ENCODE peak calls at places on chromosomes 4 and X, in seven cellular contexts. P is H1; W is CD8-positive, alpha-beta T cell; Z is ovary; V is heart left ventricle; B is mammary epithelial cell; F is transverse colon. U is an unnamed sample.

GRCh38 chr4:168528131-168528949 is 31.5 kb downstream of the PALLD start:
- DNase-seq in P (no peak), W (no peak), Z (no peak), V (no peak), B (no peak), F (no peak), U (no peak)

GRCh38 chr4:13701937-13702446 is 74.5 kb upstream of the BOD1L1 start:
- DNase-seq in P (no peak), W (no peak), Z (no peak), V (no peak), B (peak; percentile 88), F (no peak), U (no peak)

GRCh38 chrX:67480789-67481188 is 63.0 kb upstream of the AR start:
- DNase-seq in P (no peak), W (no peak), Z (no peak), V (no peak), B (no peak), F (no peak), U (no peak)

GRCh38 chr4:188839704-188840103 is 700.5 kb downstream of the TRIML1 start:
- DNase-seq in P (no peak), W (no peak), Z (no peak), V (no peak), B (no peak), F (no peak), U (no peak)

GRCh38 chrX:67607436-67607835 is 63.6 kb downstream of the AR start:
- DNase-seq in P (no peak), W (no peak), Z (no peak), V (no peak), B (no peak), F (no peak), U (no peak)

GRCh38 chrX:17022205-17022604 is 75.7 kb downstream of the REPS2 start:
- DNase-seq in P (no peak), W (no peak), Z (no peak), V (no peak), B (peak; percentile 20), F (no peak), U (no peak)

GRCh38 chrX:74133156-74133796 is 170.7 kb upstream of the ZCCHC13 start:
- DNase-seq in P (no peak), W (peak; percentile 10), Z (no peak), V (no peak), B (peak; percentile 40), F (no peak), U (peak; percentile 18)

GRCh38 chrX:154696328-154697045 is 43.1 kb upstream of the CTAG2 start:
- DNase-seq in P (no peak), W (no peak), Z (no peak), V (no peak), B (peak; percentile 70), F (no peak), U (no peak)

GRCh38 chr4:145539677-145540076 is 58.0 kb downstream of the SMAD1 start:
- DNase-seq in P (no peak), W (no peak), Z (no peak), V (no peak), B (no peak), F (no peak), U (no peak)

GRCh38 chr4:145538636-145539035 is 57.0 kb downstream of the SMAD1 start:
- DNase-seq in P (no peak), W (no peak), Z (no peak), V (no peak), B (no peak), F (no peak), U (no peak)

GRCh38 chr4:145533011-145533410 is 51.4 kb downstream of the SMAD1 start:
- DNase-seq in P (no peak), W (no peak), Z (no peak), V (no peak), B (peak; percentile 58), F (no peak), U (no peak)

GRCh38 chr4:145535202-145535601 is 53.5 kb downstream of the SMAD1 start:
- DNase-seq in P (no peak), W (no peak), Z (no peak), V (no peak), B (no peak), F (no peak), U (no peak)

GRCh38 chr4:145536044-145536443 is 54.4 kb downstream of the SMAD1 start:
- DNase-seq in P (no peak), W (no peak), Z (no peak), V (no peak), B (no peak), F (no peak), U (no peak)
- H3K4me1 ChIP-seq in P (no peaks in the 10 kb centered on the region), W (no peaks in the 10 kb centered on the region), Z (no peaks in the 10 kb centered on the region), V (peaks cover 48% of the 10 kb centered on the region), B (peaks cover 6% of the 10 kb centered on the region), F (no peaks in the 10 kb centered on the region), U (no peaks in the 10 kb centered on the region)

GRCh38 chrX:155938132-155938531 is 57.0 kb downstream of the VAMP7 start:
- DNase-seq in P (no peak), W (no peak), Z (no peak), V (no peak), B (no peak), F (no peak), U (no peak)
- TF ChIP-seq CTCF in P (no peak), W (no peak), Z (no peak), V (no peak), B (no peak), F (no peak), U (no peak)

DNA sequence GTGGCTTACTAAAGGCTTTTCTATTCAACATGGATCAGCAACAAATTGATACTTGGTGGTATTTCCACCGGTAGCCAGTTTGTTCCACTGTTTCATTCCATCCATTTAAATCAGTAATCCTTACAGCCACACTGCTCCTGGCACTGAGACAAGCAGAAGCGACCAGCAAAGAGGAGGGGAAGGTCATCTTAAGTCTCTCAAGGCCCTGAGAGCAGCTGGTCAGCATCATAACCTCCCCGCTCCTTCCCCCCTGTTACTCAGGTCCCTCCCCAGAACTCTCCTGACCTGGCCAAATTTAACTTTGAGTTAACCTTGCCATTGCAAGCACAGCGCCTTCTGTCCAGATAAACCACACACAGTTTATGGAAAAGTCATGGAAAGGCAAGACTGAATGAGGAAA is 331.3 kb upstream of the KLF3 start:
- DNase-seq in P (no peak), W (no peak), Z (peak; percentile 45), V (no peak), B (no peak), F (no peak), U (no peak)
- H3K4me1 ChIP-seq in P (peaks cover 8% of the 10 kb centered on the region), W (peaks cover 62% of the 10 kb centered on the region), Z (peaks cover 4% of the 10 kb centered on the region), V (no peaks in the 10 kb centered on the region), B (peaks cover 8% of the 10 kb centered on the region), F (no peaks in the 10 kb centered on the region), U (no peaks in the 10 kb centered on the region)

GRCh38 chr4:155442267-155443105 is 65.7 kb upstream of the MAP9 start:
- DNase-seq in P (peak; percentile 23), W (peak; percentile 58), Z (peak; percentile 25), V (peak; percentile 85), B (peak; percentile 59), F (peak; percentile 79), U (peak; percentile 91)
- TF ChIP-seq CTCF in P (peak; percentile 92), W (peak; percentile 89), Z (peak; percentile 71), V (peak; percentile 97), B (peak; percentile 97), F (peak; percentile 93), U (peak; percentile 73)

DNA sequence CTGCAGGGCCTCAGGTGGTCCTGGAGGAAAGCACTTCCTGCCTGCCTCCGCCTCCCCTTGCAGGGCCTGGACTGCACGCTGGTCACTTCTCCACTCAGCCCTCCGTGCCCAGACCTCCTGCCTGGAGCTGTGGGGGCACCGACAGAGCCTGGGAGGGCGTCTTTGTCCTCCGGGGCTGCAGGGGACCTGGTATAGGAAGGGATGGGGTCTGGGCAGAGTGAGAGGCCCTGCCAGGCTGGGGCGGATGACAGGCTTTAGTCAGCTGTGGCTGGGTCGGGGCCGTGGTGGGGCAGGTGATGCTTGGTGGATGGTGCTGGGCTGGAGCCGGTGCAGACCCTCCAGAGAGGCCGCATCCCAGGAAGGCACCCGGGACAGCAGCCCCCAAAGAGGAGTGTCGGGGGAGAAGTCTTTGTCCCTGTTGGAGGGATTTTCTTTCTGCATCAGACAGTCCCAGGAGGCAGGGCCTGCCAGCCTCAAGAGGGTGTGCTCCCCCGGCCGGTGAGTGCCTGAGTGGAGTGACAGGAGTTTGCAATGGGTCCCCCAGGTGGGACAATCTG is 1.3 kb downstream of the DOK7 start:
- DNase-seq in P (no peak), W (no peak), Z (no peak), V (no peak), B (no peak), F (no peak), U (no peak)
- H3K4me1 ChIP-seq in P (no peaks in the 10 kb centered on the region), W (no peaks in the 10 kb centered on the region), Z (peaks cover 2% of the 10 kb centered on the region), V (peaks cover 38% of the 10 kb centered on the region), B (peaks cover 24% of the 10 kb centered on the region), F (peaks cover 6% of the 10 kb centered on the region), U (peaks cover 21% of the 10 kb centered on the region)